ENCODE peak calls at places on chromosomes 7 and 10, in nine cellular contexts. D, U, W, H, L, K, X, V and S are unnamed samples.

GRCh38 chr10:84214612-84215235 is 10.6 kb downstream of the LRIT2 start:
- DNase-seq in D (no peak), K (no peak), U (peak), X (no peak), V (no peak), W (peak), L (no peak), H (peak), S (no peak)

GRCh38 chr10:54614062-54614461 is 187.0 kb downstream of the PCDH15 start:
- DNase-seq in V (no peak), W (no peak), D (no peak), X (no peak), K (no peak), H (no peak), U (no peak), L (peak), S (no peak)

GRCh38 chr7:43646603-43647313 is 63.9 kb downstream of the STK17A start:
- DNase-seq in H (no peak), X (peak), K (peak), V (no peak), L (peak), U (peak), W (no peak), D (no peak), S (no peak)

GRCh38 chr10:28587270-28587969 is 54.5 kb downstream of the WAC start:
- DNase-seq in X (peak), V (no peak), H (no peak), U (no peak), W (no peak), L (peak), K (peak), D (no peak), S (no peak)

GRCh38 chr7:149013876-149014275 is 14.4 kb downstream of the PDIA4 start:
- DNase-seq in K (no peak), X (no peak), W (no peak), U (no peak), V (no peak), D (no peak), L (no peak), H (no peak), S (no peak)

GRCh38 chr7:70660154-70660818 is 471.7 kb upstream of the GALNT17 start:
- DNase-seq in X (no peak), D (no peak), K (no peak), L (no peak), W (no peak), V (no peak), H (no peak), U (no peak), S (no peak)

GRCh38 chr10:78972160-78972946 is 96.4 kb upstream of the ZMIZ1 start:
- DNase-seq in V (peak), D (peak), U (no peak), L (peak), W (peak), K (peak), X (peak), H (peak), S (no peak)

GRCh38 chr7:23476286-23477169 is 6.2 kb upstream of the IGF2BP3 start:
- DNase-seq in D (no peak), U (no peak), V (no peak), L (no peak), W (no peak), X (no peak), K (no peak), H (no peak), S (no peak)

GRCh38 chr10:37819797-37820196 is 37.6 kb downstream of the ZNF248 start:
- DNase-seq in U (no peak), X (no peak), W (no peak), V (no peak), L (no peak), H (no peak), K (no peak), D (no peak), S (no peak)

GRCh38 chr10:3312403-3312802 is 139.8 kb upstream of the PITRM1 start:
- DNase-seq in X (no peak), W (no peak), V (no peak), L (no peak), K (no peak), H (no peak), D (no peak), U (no peak), S (no peak)

GRCh38 chr7:107560898-107561516 is 2.7 kb downstream of the COG5 start:
- DNase-seq in L (peak), D (no peak), X (no peak), W (no peak), H (no peak), V (no peak), K (no peak), U (peak), S (no peak)

GRCh38 chr7:7226407-7226806 is 44.1 kb downstream of the C1GALT1 start:
- DNase-seq in L (no peak), D (no peak), W (no peak), K (no peak), V (no peak), H (no peak), X (no peak), U (no peak), S (no peak)

GRCh38 chr7:43058271-43059066 is 54.0 kb upstream of the HECW1 start:
- DNase-seq in V (no peak), U (peak), H (no peak), W (no peak), D (no peak), K (no peak), L (no peak), X (no peak), S (no peak)

GRCh38 chr10:58477122-58477521 is 35.5 kb upstream of the BICC1 start:
- DNase-seq in W (no peak), H (no peak), L (peak), D (no peak), V (no peak), U (no peak), X (peak), K (peak), S (no peak)

GRCh38 chr10:35641430-35642015 is 573 bp downstream of the FZD8 start:
- DNase-seq in K (peak), V (no peak), X (peak), L (peak), H (peak), U (peak), D (peak), W (no peak), S (no peak)

GRCh38 chr10:84012831-84013458 is 126.4 kb upstream of the GHITM start:
- DNase-seq in D (no peak), U (no peak), H (no peak), X (no peak), W (no peak), V (no peak), K (no peak), L (no peak), S (no peak)

GRCh38 chr10:122252805-122253204 is 18.3 kb upstream of the BTBD16 start:
- DNase-seq in U (no peak), K (no peak), H (no peak), D (no peak), L (no peak), X (no peak), W (no peak), V (no peak), S (no peak)

GRCh38 chr10:111297351-111297848 is 220.6 kb downstream of the ADRA2A start:
- DNase-seq in X (no peak), U (no peak), W (no peak), K (no peak), D (peak), L (peak), V (no peak), H (no peak), S (no peak)

GRCh38 chr7:44150466-44150832 is 9.3 kb upstream of the MYL7 start:
- DNase-seq in U (peak), K (no peak), D (no peak), X (no peak), V (no peak), H (no peak), W (no peak), L (peak), S (no peak)

GRCh38 chr7:44103941-44104879 is at the start of gene AEBP1:
- DNase-seq in L (peak), H (no peak), D (peak), X (no peak), U (peak), K (peak), V (no peak), W (no peak), S (no peak)

GRCh38 chr10:77898323-77899079 is 28.1 kb downstream of the DLG5 start:
- DNase-seq in L (peak), D (no peak), K (no peak), V (peak), W (peak), H (no peak), X (no peak), U (no peak), S (no peak)

GRCh38 chr7:37016073-37016878 is 292.0 kb upstream of the AOAH start:
- DNase-seq in V (no peak), D (no peak), L (no peak), W (no peak), U (no peak), H (peak), X (no peak), K (no peak), S (no peak)

GRCh38 chr7:137682596-137682995 is 164.2 kb downstream of the DGKI start:
- DNase-seq in V (no peak), H (no peak), W (no peak), K (peak), L (peak), X (peak), D (no peak), U (no peak), S (peak)

GRCh38 chr7:2417981-2418481 is 14.6 kb downstream of the CHST12 start:
- DNase-seq in K (peak), U (no peak), D (no peak), V (no peak), X (peak), W (no peak), H (no peak), L (peak), S (peak)

GRCh38 chr7:103149808-103150180 is 895 bp upstream of the NAPEPLD start:
- DNase-seq in V (no peak), U (no peak), X (no peak), H (no peak), W (no peak), L (no peak), D (no peak), K (no peak), S (no peak)

GRCh38 chr7:98192781-98193457 is 18.3 kb upstream of the BHLHA15 start:
- DNase-seq in H (no peak), V (no peak), L (peak), K (no peak), W (peak), D (no peak), U (no peak), X (peak), S (no peak)

DNA sequence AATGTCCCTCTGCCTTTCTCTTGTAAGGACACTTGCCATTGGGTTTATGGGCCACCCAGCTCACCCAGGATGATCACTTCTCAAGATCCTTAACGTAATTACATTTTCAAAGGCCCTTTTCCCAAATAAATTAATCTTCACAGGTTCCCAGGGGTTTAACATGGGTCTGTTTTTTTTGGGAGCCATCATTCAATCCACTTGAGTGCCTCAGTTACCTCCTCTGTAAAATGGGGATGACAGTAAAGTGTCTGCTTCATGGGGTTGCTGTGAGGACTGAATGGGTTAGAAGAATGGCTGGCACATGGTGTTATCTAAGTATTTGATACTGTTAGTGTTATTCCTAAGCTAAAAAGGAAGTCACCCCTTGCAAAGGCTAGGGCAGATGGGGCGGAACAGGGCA is 7.4 kb downstream of the C10orf105 start:
- DNase-seq in V (no peak), U (no peak), H (no peak), D (no peak), X (no peak), K (no peak), L (no peak), W (no peak), S (no peak)
- H3K4me3 ChIP-seq in V (no peak), U (no peak), H (no peak), D (no peak), X (no peak), K (no peak), L (no peak), W (no peak), S (no peak)

GRCh38 chr7:110130669-110131068 is 960.3 kb upstream of the LRRN3 start:
- DNase-seq in H (peak), D (no peak), W (no peak), X (peak), K (no peak), U (no peak), L (no peak), V (no peak), S (no peak)
- TF ChIP-seq CTCF in H (no peak), D (peak), W (no peak), X (peak), K (no peak), U (peak), L (no peak), V (no peak), S (no peak)

GRCh38 chr10:102241037-102241443 is 272 bp downstream of the PITX3 start:
- DNase-seq in D (no peak), X (no peak), U (no peak), K (no peak), L (no peak), H (no peak), V (no peak), W (no peak), S (no peak)
- H3K4me3 ChIP-seq in D (peak), X (peak), U (peak), K (peak), L (peak), H (peak), V (peak), W (peak), S (peak)

GRCh38 chr10:125003146-125003900 is 61.4 kb downstream of the ZRANB1 start:
- DNase-seq in V (no peak), X (no peak), H (no peak), D (no peak), W (no peak), L (no peak), U (no peak), K (no peak), S (no peak)
- TF ChIP-seq CTCF in V (peak), X (no peak), H (no peak), D (no peak), W (no peak), L (no peak), U (no peak), K (peak), S (peak)

GRCh38 chr7:73680501-73680900 is 2.8 kb downstream of the DNAJC30 start:
- DNase-seq in H (no peak), W (no peak), U (no peak), K (no peak), L (no peak), X (no peak), D (no peak), V (no peak), S (no peak)
- H3K4me3 ChIP-seq in H (no peak), W (no peak), U (peak), K (no peak), L (no peak), X (no peak), D (no peak), V (no peak), S (no peak)

DNA sequence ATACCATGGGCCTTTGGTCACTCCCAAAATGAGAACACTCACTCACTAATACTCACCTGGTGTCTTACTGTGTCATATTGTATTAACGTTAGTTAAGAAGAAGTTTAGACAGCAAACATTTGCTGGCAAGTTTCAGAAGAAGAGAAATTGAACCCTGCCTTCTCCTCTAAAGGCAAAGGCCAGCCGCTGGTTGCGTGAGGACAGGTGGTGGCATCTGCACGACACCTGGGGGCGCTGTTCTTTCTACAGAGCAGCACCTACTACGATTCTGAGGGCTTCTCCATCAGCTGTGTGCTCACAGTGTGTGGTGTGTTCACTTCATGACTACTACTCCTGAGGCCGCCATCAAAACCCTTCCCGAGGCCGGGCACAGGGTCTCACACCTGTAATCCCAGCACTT is 17.9 kb upstream of the CLEC2L start:
- DNase-seq in D (no peak), U (peak), H (peak), K (peak), W (no peak), V (peak), L (peak), X (no peak), S (no peak)
- TF ChIP-seq CTCF in D (peak), U (peak), H (peak), K (peak), W (no peak), V (peak), L (peak), X (no peak), S (peak)

GRCh38 chr10:21293518-21294356 is 231.7 kb downstream of the SKIDA1 start:
- DNase-seq in X (no peak), H (peak), W (no peak), K (peak), D (no peak), U (no peak), V (peak), L (no peak), S (no peak)
- H3K4me3 ChIP-seq in X (no peak), H (peak), W (no peak), K (no peak), D (no peak), U (no peak), V (peak), L (no peak), S (no peak)